ENCODE peak calls at places on chromosomes 4 and X, in five cellular contexts. H is aorta; G is CD4-positive, alpha-beta T cell; V is endodermal cell; B is cardiac muscle cell. F is an unnamed sample. For H3K9me3, the result is how much of the 10 kb centered on the place peaks cover.

GRCh38 chrX:109714340-109714958 is 18.6 kb downstream of the ACSL4 start:
- DNase-seq in V (no peak), H (no peak), G (no peak), B (peak), F (no peak)

GRCh38 chrX:69987691-69988090 is 62.0 kb downstream of the AWAT2 start:
- DNase-seq in V (no peak), H (no peak), B (peak), G (no peak), F (no peak)

GRCh38 chrX:83845397-83845796 is 15.5 kb upstream of the CYLC1 start:
- DNase-seq in H (no peak), G (no peak), B (peak), V (peak), F (no peak)

GRCh38 chr4:98659741-98660507 is 1.5 kb upstream of the TSPAN5 start:
- DNase-seq in H (no peak), V (no peak), B (peak), G (no peak), F (no peak)

GRCh38 chr4:118350961-118351360 is 1.8 kb downstream of the PRSS12 start:
- DNase-seq in B (no peak), G (no peak), H (no peak), V (no peak), F (no peak)

GRCh38 chr4:2296621-2297601 is 35.0 kb upstream of the MXD4 start:
- DNase-seq in B (no peak), V (peak), H (no peak), G (no peak), F (peak)

GRCh38 chr4:95170176-95170575 is 378.6 kb downstream of the UNC5C start:
- DNase-seq in G (no peak), H (no peak), B (no peak), V (no peak), F (no peak)

GRCh38 chr4:117331817-117332216 is 246.4 kb upstream of the TRAM1L1 start:
- DNase-seq in V (no peak), H (no peak), G (no peak), B (no peak), F (no peak)

GRCh38 chr4:386708-387105 is 49.1 kb downstream of the ZNF141 start:
- DNase-seq in V (no peak), B (no peak), G (no peak), H (no peak), F (no peak)
- H3K9me3 ChIP-seq in V (under half), B (under half), G (half or more), H (under half), F (under half)

GRCh38 chrX:153515435-153515834 is 2.0 kb upstream of the ATP2B3 start:
- DNase-seq in G (no peak), B (no peak), V (no peak), H (no peak), F (no peak)
- H3K9me3 ChIP-seq in G (under half), B (under half), V (under half), H (under half), F (under half)

GRCh38 chr4:122621010-122621616 is at the start of gene IL21:
- DNase-seq in G (no peak), V (no peak), H (no peak), B (no peak), F (no peak)

GRCh38 chr4:122619583-122619982 is 1.3 kb downstream of the IL21 start:
- DNase-seq in V (no peak), B (no peak), G (no peak), H (no peak), F (no peak)

GRCh38 chr4:122616910-122617596 is 3.8 kb downstream of the IL21 start:
- DNase-seq in G (no peak), B (no peak), V (no peak), H (no peak), F (no peak)

GRCh38 chr4:122614621-122615020 is 6.2 kb downstream of the IL21 start:
- DNase-seq in B (no peak), V (no peak), H (no peak), G (no peak), F (no peak)

DNA sequence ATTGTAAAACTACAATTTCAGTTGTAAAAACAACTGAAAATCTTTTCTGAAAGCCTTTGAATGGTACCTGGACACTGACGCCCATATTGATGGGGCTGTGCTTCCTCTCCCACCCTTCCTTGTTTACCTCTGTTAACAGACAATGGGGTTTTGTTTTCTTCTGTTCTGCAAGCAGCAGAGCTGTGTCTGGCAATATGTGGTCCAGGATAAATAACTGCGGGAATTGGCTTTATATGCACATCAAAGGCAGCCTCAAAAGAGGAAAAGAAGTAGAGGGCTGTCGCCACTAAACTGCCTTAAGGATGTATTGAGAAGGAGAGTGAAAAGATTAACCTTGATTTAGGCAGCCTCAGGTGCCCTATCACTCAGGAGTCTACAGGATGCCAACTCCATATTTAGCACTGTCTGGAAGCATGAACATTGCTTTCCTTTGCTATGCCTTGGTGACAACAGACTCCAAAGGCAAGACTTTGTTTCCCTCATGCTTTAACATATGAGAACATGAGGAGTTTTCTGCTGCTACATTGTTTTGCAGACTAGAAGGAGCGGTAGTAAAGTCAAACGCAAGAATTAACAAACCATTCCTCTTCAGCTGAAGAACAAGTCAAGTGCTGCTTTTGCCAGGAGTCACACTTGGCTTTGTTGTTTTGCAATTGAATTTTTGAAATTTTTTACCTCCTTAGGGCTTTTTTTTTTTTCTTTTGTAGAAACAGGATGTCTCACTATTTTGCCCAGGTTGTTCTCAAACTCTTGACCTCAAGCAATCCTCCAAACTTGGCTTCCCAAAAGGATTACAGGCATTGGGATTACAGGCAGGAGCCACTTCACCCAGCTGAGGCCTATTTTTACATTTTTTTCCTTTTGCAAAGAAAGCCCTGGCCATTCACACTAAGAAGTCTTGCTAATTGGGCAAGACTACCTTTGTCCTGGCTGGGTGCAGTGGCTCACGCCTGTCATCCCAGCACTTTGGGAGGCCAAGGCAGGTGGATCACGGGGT is 3.0 kb downstream of the IL21 start:
- DNase-seq in H (no peak), B (peak), G (no peak), V (no peak), F (no peak)
- H3K9me3 ChIP-seq in H (under half), B (under half), G (under half), V (under half), F (under half)

GRCh38 chrX:151178746-151179145 is 2.4 kb downstream of the GPR50 start:
- DNase-seq in B (no peak), G (no peak), H (no peak), V (peak), F (no peak)
- H3K9me3 ChIP-seq in B (under half), G (under half), H (under half), V (under half), F (under half)

DNA sequence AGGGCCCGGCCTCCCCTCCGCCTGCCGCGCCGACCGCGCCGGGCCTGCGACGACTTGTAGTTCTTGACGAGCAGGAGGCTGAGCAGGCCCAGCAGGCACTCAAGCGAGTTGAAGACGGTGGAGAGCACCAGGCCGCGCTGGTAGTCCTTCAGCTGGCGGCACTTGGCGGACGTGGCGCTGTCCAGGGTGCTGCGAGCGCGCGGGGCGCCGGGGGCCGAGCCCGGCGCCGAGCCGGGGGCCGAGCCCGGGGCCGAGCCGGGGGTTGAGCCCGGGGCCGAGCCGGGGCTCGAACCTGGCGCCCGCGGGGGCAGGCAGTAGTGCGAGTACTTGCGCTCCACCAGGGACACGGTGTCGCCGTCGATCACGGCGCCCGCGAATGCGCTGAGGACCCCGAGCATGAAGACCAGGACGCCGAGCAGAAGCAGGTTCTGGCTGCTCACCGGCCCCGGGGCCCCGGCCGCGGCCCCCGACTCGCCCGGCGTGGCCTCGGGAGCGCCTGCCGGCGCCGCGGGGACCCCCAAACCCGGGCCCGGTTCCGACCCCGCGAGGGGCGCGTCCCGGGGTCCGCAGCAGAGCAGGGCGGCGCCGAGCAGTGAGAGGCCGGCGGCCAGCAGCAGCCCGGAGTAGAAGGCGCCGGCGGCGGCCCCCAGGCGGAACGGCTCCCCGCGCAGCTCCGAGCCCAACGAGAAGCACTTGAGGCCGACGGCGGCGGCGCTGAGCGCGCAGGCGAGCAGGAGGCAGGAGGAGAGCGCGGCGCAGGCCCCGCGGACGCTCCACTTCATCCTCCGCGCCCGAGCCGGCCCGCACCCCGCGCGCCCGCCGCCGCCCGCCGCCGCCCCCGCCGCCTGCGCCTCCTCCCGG is 584 bp downstream of the TMEM271 start:
- DNase-seq in H (no peak), V (peak), B (peak), G (no peak), F (no peak)
- H3K9me3 ChIP-seq in H (under half), V (under half), B (under half), G (under half), F (under half)

GRCh38 chrX:79243691-79244090 is 99.2 kb downstream of the GPR174 start:
- DNase-seq in G (no peak), V (no peak), B (no peak), H (no peak), F (no peak)
- H3K9me3 ChIP-seq in G (under half), V (under half), B (under half), H (under half), F (under half)

DNA sequence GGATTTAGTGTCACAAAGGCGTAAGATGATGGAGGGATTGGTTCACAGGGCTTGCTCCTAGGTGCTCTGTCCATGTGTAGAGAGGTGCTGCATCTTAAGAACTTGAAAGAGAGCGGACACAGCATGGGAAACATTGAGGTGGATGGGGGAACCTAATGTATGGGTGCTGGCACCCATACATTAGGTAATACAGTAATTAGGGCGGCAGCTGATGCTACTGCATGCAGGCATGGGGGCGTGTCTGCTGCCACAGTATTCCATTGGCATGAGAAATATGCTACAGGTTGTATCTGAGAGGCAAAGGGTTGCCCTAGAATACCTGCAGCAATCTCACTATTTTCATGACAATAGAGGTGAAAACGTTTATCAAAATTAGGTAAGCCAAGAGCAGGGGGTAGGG is 45.8 kb upstream of the UXT start:
- DNase-seq in B (no peak), V (no peak), G (no peak), H (no peak), F (no peak)
- H3K9me3 ChIP-seq in B (under half), V (under half), G (under half), H (under half), F (under half)

DNA sequence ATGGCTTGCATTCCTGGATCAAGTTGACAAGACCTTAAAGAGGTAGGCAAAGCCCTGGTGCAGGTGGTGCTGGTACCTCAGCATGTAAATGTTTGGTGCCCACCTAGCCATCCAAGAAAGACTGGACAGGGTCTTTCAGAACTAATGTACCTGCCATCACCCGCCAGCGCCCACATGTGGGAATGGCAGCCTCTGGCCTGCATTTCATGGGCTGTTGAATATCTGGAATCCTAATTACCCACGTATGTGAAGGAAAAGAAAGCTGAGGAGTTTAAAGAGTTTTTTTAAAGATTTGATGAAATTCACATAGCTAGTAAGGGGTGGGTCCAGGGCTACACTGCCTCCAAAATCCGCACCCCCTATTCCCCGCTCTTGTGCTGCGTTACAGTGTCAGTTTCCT is 8.6 kb upstream of the CCDC149 start:
- DNase-seq in H (no peak), B (no peak), G (no peak), V (no peak), F (no peak)
- H3K9me3 ChIP-seq in H (under half), B (under half), G (under half), V (under half), F (under half)

DNA sequence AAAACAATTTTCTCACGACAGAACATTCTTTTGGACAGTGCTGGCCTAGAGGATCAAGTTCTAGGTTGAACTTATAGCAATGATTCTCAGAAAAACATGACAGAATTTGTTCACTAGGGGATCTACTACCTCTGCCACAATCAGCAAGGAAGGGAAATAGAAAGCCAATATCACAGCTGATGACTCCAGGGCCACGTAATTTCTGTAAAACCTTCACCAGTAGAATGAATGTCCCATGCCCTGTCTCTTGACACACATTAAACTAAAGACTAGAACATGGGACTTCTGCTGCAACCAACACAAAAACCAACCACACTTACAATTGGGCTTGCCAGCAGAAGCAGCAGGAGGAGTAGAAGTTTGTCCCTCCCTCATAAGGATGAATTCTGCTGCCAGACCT is 86.0 kb upstream of the NPFFR2 start:
- DNase-seq in B (no peak), V (no peak), G (no peak), H (no peak), F (no peak)
- H3K9me3 ChIP-seq in B (under half), V (half or more), G (under half), H (under half), F (under half)

GRCh38 chr4:116018831-116019230 is 905.4 kb upstream of the NDST4 start:
- DNase-seq in V (no peak), G (no peak), H (no peak), B (no peak), F (no peak)

GRCh38 chr4:116015062-116015461 is 901.6 kb upstream of the NDST4 start:
- DNase-seq in V (no peak), H (no peak), B (no peak), G (no peak), F (no peak)

GRCh38 chr4:116020141-116020722 is 906.8 kb upstream of the NDST4 start:
- DNase-seq in G (no peak), B (no peak), H (no peak), V (no peak), F (no peak)

GRCh38 chr4:116015549-116015948 is 902.1 kb upstream of the NDST4 start:
- DNase-seq in H (no peak), G (no peak), V (no peak), B (no peak), F (no peak)

DNA sequence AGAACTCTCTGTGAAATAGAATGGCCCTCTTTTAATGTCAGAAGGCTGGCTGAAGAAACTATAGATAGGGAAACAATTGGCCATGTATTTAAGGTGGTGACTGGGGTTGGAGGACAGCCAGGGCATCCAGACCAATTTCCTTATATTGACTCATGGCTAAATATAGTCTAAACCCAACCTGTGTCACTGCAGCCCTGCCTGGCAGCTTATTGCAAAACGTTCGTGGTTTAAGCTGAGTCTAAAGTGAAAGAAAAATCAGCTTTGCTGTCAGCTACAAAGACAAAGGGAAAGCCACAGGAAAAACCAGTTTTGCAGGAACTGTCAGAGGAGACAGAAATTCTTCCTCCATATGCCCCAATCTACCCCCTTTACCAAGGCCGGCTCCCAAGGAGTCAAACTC is 902.8 kb upstream of the NDST4 start:
- DNase-seq in B (peak), V (no peak), H (no peak), G (no peak), F (no peak)
- H3K9me3 ChIP-seq in B (under half), V (half or more), H (under half), G (half or more), F (under half)